ENCODE peak calls at places on chromosomes 4 and X, in seven cellular contexts. K is foreskin fibroblast, F is colonic mucosa, M is BJ, V is ovary, Y is dorsolateral prefrontal cortex, J is Calu3. C is an unnamed sample.

GRCh38 chr4:47674173-47674572 is 163.7 kb downstream of the CORIN start:
- DNase-seq in M (no peak), Y (no peak), F (no peak), K (no peak), V (no peak), J (no peak), C (no peak)

GRCh38 chr4:81565137-81565870 is 93.6 kb upstream of the RASGEF1B start:
- DNase-seq in M (no peak), V (peak; percentile 51), K (peak; percentile 16), J (peak; percentile 48), Y (peak; percentile 20), F (peak; percentile 85), C (no peak)

GRCh38 chr4:10007772-10008171 is 13.5 kb downstream of the SLC2A9 start:
- DNase-seq in V (no peak), F (no peak), M (no peak), Y (no peak), J (no peak), K (no peak), C (no peak)

GRCh38 chr4:15378055-15378454 is 49.8 kb upstream of the C1QTNF7 start:
- DNase-seq in F (no peak), M (no peak), K (peak; percentile 51), J (no peak), V (no peak), Y (no peak), C (no peak)

GRCh38 chr4:87092389-87093141 is 127.9 kb downstream of the KLHL8 start:
- DNase-seq in K (peak; percentile 94), J (peak; percentile 75), F (peak; percentile 89), Y (peak; percentile 47), V (no peak), M (no peak), C (no peak)

GRCh38 chr4:153781717-153782416 is 7.0 kb downstream of the SFRP2 start:
- DNase-seq in K (peak; percentile 73), V (no peak), F (no peak), J (no peak), M (peak; percentile 89), Y (no peak), C (no peak)

GRCh38 chr4:189049682-189050081 is 891.0 kb upstream of the FRG1 start:
- DNase-seq in J (no peak), V (no peak), F (no peak), K (no peak), Y (no peak), M (no peak), C (no peak)

GRCh38 chrX:47373198-47373597 is 2.8 kb downstream of the ZNF157 start:
- DNase-seq in J (no peak), Y (no peak), F (no peak), K (no peak), V (no peak), M (no peak), C (no peak)

GRCh38 chrX:101482296-101482695 is 3.0 kb upstream of the ARMCX4 start:
- DNase-seq in M (no peak), V (no peak), J (no peak), F (no peak), Y (no peak), K (no peak), C (no peak)

GRCh38 chr4:23106516-23106915 is 413.8 kb downstream of the GBA3 start:
- DNase-seq in K (no peak), V (no peak), J (no peak), Y (no peak), F (no peak), M (no peak), C (no peak)

GRCh38 chrX:115494133-115494532 is 66.8 kb upstream of the PLS3 start:
- DNase-seq in M (no peak), K (peak; percentile 0), J (no peak), V (no peak), F (no peak), Y (no peak), C (no peak)

GRCh38 chrX:70219938-70220764 is 14.3 kb upstream of the AWAT1 start:
- DNase-seq in Y (no peak), M (no peak), F (peak; percentile 45), V (peak; percentile 57), K (peak; percentile 43), J (peak; percentile 11), C (no peak)

GRCh38 chrX:120365320-120365719 is 3.4 kb downstream of the ATP1B4 start:
- DNase-seq in Y (no peak), K (no peak), M (no peak), F (peak; percentile 47), J (peak; percentile 63), V (peak; percentile 60), C (peak; percentile 29)

GRCh38 chr4:64251779-64252178 is 157.5 kb downstream of the TECRL start:
- DNase-seq in M (no peak), K (no peak), V (no peak), J (no peak), Y (no peak), F (no peak), C (no peak)

GRCh38 chr4:120066182-120066524 is 495 bp downstream of the MAD2L1 start:
- DNase-seq in K (no peak), F (no peak), Y (no peak), M (no peak), J (no peak), V (no peak), C (no peak)

GRCh38 chrX:100368167-100368566 is 41.9 kb downstream of the PCDH19 start:
- DNase-seq in F (no peak), J (peak; percentile 18), V (no peak), M (no peak), Y (no peak), K (no peak), C (peak; percentile 11)

GRCh38 chrX:9605484-9605883 is 140.6 kb downstream of the TBL1X start:
- DNase-seq in J (no peak), Y (no peak), V (no peak), F (no peak), M (no peak), K (no peak), C (no peak)

DNA sequence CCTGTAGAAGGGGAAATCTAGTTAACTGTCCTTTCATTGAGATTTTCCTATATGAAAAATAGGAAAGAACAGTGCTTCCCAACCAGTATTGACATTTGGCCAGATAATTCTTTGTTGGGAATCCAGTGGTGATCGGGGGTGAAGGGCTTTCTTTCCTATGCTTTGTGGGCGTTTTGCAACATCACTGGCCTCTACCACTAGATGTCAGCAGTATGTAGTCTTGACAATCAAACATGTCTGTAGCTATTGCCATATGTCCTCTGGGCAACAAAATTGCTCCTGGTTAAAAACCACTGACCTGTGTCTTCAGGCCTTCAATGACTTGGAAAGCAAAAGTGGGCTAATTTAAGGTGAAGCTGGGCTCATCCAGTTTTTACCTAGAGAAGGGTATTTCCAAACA is 658.5 kb downstream of the DACH2 start:
- DNase-seq in V (no peak), F (no peak), M (no peak), K (no peak), J (peak; percentile 0), Y (no peak), C (peak; percentile 12)
- TF ChIP-seq CTCF in V (no peak), F (no peak), M (no peak), K (no peak), J (no peak), Y (peak; percentile 18), C (peak; percentile 37)

DNA sequence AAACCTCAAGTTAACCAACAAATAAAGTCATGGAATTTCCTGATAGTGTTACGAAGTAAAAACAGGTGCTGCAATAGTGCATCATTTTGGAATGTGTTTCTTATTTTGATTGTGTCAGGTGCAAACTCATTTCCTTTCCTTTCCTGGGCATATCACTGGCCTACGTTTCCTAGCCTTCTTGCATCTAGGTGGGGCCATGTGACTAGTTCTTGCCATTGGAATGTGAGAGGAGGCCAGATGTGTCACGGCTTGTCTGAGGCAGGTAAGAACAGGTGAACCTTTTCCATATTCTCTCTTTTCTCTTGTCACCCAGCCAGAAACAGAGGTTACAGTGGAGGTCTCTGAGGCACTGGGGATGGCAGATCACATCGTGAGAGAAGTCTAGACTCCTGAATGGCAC is 868.0 kb downstream of the RPA4 start:
- DNase-seq in F (no peak), Y (no peak), J (no peak), V (no peak), K (no peak), M (no peak), C (no peak)
- TF ChIP-seq CTCF in F (no peak), Y (no peak), J (no peak), V (no peak), K (no peak), M (no peak), C (no peak)

GRCh38 chrX:153993978-153994377 is 21.4 kb downstream of the TMEM187 start:
- DNase-seq in M (no peak), F (no peak), K (no peak), V (no peak), J (no peak), Y (no peak), C (no peak)
- TF ChIP-seq CTCF in M (no peak), F (no peak), K (no peak), V (no peak), J (no peak), Y (no peak), C (no peak)

GRCh38 chr4:105600256-105600655 is 47.8 kb downstream of the ARHGEF38 start:
- DNase-seq in J (no peak), Y (no peak), M (no peak), V (no peak), K (no peak), F (no peak), C (no peak)

GRCh38 chr4:105599475-105599874 is 47.1 kb downstream of the ARHGEF38 start:
- DNase-seq in F (no peak), K (no peak), Y (no peak), V (no peak), M (no peak), J (no peak), C (no peak)

GRCh38 chr4:105598787-105599186 is 46.4 kb downstream of the ARHGEF38 start:
- DNase-seq in K (no peak), M (no peak), F (no peak), V (no peak), Y (no peak), J (no peak), C (no peak)

GRCh38 chr4:105596676-105597075 is 44.3 kb downstream of the ARHGEF38 start:
- DNase-seq in K (no peak), F (no peak), M (no peak), Y (no peak), J (no peak), V (no peak), C (no peak)

GRCh38 chr4:105598044-105598443 is 45.6 kb downstream of the ARHGEF38 start:
- DNase-seq in J (no peak), M (no peak), V (no peak), K (no peak), Y (no peak), F (peak; percentile 56), C (no peak)
- TF ChIP-seq CTCF in J (no peak), M (no peak), V (no peak), K (no peak), Y (no peak), F (no peak), C (no peak)

GRCh38 chr4:44583393-44583792 is 68.0 kb downstream of the YIPF7 start:
- DNase-seq in K (no peak), Y (no peak), M (no peak), J (no peak), F (no peak), V (no peak), C (peak; percentile 9)
- TF ChIP-seq CTCF in K (no peak), Y (no peak), M (no peak), J (no peak), F (no peak), V (no peak), C (peak; percentile 15)